ENCODE peak calls at places on chromosomes 4 and X, in six cellular contexts. Z, N, X, U, V and H are unnamed samples.

GRCh38 chr4:145814246-145814645 is 124.4 kb downstream of the ZNF827 start:
- DNase-seq in U (no peak), X (peak; percentile 12), V (no peak), Z (no peak), N (no peak), H (no peak)

GRCh38 chr4:116598980-116599789 is 486.2 kb downstream of the TRAM1L1 start:
- DNase-seq in U (no peak), V (no peak), X (no peak), N (no peak), Z (no peak), H (no peak)

GRCh38 chr4:38013461-38014366 is 53.5 kb downstream of the PTTG2 start:
- DNase-seq in Z (no peak), V (no peak), U (no peak), N (peak; percentile 36), X (peak; percentile 37), H (no peak)

GRCh38 chr4:17490575-17491059 is 21.3 kb downstream of the QDPR start:
- DNase-seq in X (no peak), Z (no peak), U (no peak), N (no peak), V (no peak), H (no peak)

GRCh38 chr4:132646186-132646585 is 502.9 kb upstream of the PCDH10 start:
- DNase-seq in V (no peak), U (no peak), X (no peak), N (no peak), Z (no peak), H (no peak)

GRCh38 chr4:15255537-15255936 is 172.3 kb upstream of the C1QTNF7 start:
- DNase-seq in U (no peak), X (no peak), V (no peak), N (no peak), Z (no peak), H (no peak)

GRCh38 chrX:70470850-70471289 is 26.2 kb downstream of the DLG3 start:
- DNase-seq in X (no peak), N (no peak), V (no peak), U (no peak), Z (no peak), H (no peak)

GRCh38 chr4:38889143-38889542 is 21.5 kb downstream of the FAM114A1 start:
- DNase-seq in N (no peak), X (peak; percentile 88), Z (no peak), V (no peak), U (no peak), H (no peak)

GRCh38 chr4:96473246-96473645 is 633.4 kb downstream of the PDHA2 start:
- DNase-seq in X (no peak), N (no peak), U (no peak), Z (no peak), V (no peak), H (no peak)

GRCh38 chr4:7704091-7704490 is 235.6 kb downstream of the AFAP1 start:
- DNase-seq in V (no peak), X (no peak), Z (no peak), N (no peak), U (no peak), H (no peak)

GRCh38 chr4:105831189-105831588 is 64.1 kb upstream of the NPNT start:
- DNase-seq in Z (no peak), N (no peak), V (no peak), X (no peak), U (no peak), H (no peak)

GRCh38 chrX:135086197-135086854 is 34.0 kb downstream of the ETDB start:
- DNase-seq in N (peak; percentile 43), U (peak; percentile 66), X (peak; percentile 78), V (peak; percentile 69), Z (peak; percentile 47), H (peak; percentile 23)

GRCh38 chrX:120021927-120022326 is 55.6 kb downstream of the RHOXF2B start:
- DNase-seq in V (no peak), N (no peak), Z (no peak), U (no peak), X (no peak), H (no peak)

GRCh38 chr4:8544741-8545438 is 35.3 kb upstream of the GPR78 start:
- DNase-seq in Z (no peak), X (no peak), N (no peak), U (no peak), V (no peak), H (no peak)

GRCh38 chrX:107374116-107374515 is 75.3 kb upstream of the FRMPD3 start:
- DNase-seq in U (no peak), Z (no peak), X (no peak), V (peak; percentile 48), N (no peak), H (no peak)

GRCh38 chr4:37989398-37990260 is 29.4 kb downstream of the PTTG2 start:
- DNase-seq in N (no peak), U (no peak), Z (no peak), X (no peak), V (no peak), H (no peak)

GRCh38 chrX:124506031-124506430 is 159.7 kb downstream of the SH2D1A start:
- DNase-seq in X (no peak), V (no peak), N (no peak), U (no peak), Z (no peak), H (no peak)

GRCh38 chr4:26377352-26378311 is 56.8 kb downstream of the RBPJ start:
- DNase-seq in Z (no peak), X (no peak), U (no peak), N (no peak), V (no peak), H (no peak)

GRCh38 chrX:20906571-20906970 is 467.6 kb upstream of the CNKSR2 start:
- DNase-seq in N (no peak), Z (no peak), V (no peak), X (peak; percentile 87), U (no peak), H (no peak)

GRCh38 chrX:150548684-150549083 is 19.7 kb upstream of the MTM1 start:
- DNase-seq in X (peak; percentile 65), U (no peak), V (no peak), N (peak; percentile 33), Z (no peak), H (no peak)

GRCh38 chrX:44651347-44651746 is 108.7 kb upstream of the FUNDC1 start:
- DNase-seq in X (no peak), V (peak; percentile 15), N (no peak), Z (no peak), U (no peak), H (no peak)

GRCh38 chrX:13123247-13123856 is 78.9 kb upstream of the FAM9C start:
- DNase-seq in U (no peak), Z (no peak), N (no peak), V (no peak), X (no peak), H (no peak)
- H3K27ac ChIP-seq in U (peak overlapping the region; percentile 46), Z (peak overlapping the region; percentile 94), N (peak overlapping the region; percentile 61), V (no peak overlapping the region), X (peak overlapping the region; percentile 58), H (peak overlapping the region; percentile 52)

GRCh38 chr4:70712150-70712549 is 9.6 kb upstream of the RUFY3 start:
- DNase-seq in Z (no peak), V (no peak), X (peak; percentile 41), N (no peak), U (no peak), H (no peak)

GRCh38 chr4:70715097-70715496 is 6.7 kb upstream of the RUFY3 start:
- DNase-seq in Z (no peak), U (no peak), N (no peak), X (peak; percentile 32), V (no peak), H (no peak)

GRCh38 chr4:70712604-70713452 is 8.9 kb upstream of the RUFY3 start:
- DNase-seq in X (no peak), N (no peak), Z (no peak), U (no peak), V (no peak), H (no peak)

GRCh38 chr4:70714488-70714887 is 7.3 kb upstream of the RUFY3 start:
- DNase-seq in U (no peak), N (no peak), Z (no peak), X (no peak), V (no peak), H (no peak)

GRCh38 chr4:70714061-70714468 is 7.7 kb upstream of the RUFY3 start:
- DNase-seq in U (no peak), N (peak; percentile 49), V (no peak), Z (no peak), X (peak; percentile 25), H (no peak)
- H3K4me3 ChIP-seq in U (no peak overlapping the region), N (no peak overlapping the region), V (no peak overlapping the region), Z (no peak overlapping the region), X (no peak overlapping the region), H (no peak overlapping the region)

GRCh38 chr4:118741456-118741855 is 56.3 kb downstream of the METTL14 start:
- DNase-seq in N (no peak), V (no peak), U (no peak), X (peak; percentile 59), Z (no peak), H (no peak)

GRCh38 chr4:118736867-118737266 is 51.7 kb downstream of the METTL14 start:
- DNase-seq in X (no peak), U (no peak), Z (no peak), V (no peak), N (no peak), H (no peak)

GRCh38 chr4:118738090-118738489 is 52.9 kb downstream of the METTL14 start:
- DNase-seq in Z (no peak), V (no peak), X (no peak), U (no peak), N (no peak), H (no peak)

GRCh38 chr4:118740869-118741268 is 55.7 kb downstream of the METTL14 start:
- DNase-seq in N (no peak), Z (peak; percentile 1), U (peak; percentile 10), X (peak; percentile 74), V (peak; percentile 42), H (no peak)

DNA sequence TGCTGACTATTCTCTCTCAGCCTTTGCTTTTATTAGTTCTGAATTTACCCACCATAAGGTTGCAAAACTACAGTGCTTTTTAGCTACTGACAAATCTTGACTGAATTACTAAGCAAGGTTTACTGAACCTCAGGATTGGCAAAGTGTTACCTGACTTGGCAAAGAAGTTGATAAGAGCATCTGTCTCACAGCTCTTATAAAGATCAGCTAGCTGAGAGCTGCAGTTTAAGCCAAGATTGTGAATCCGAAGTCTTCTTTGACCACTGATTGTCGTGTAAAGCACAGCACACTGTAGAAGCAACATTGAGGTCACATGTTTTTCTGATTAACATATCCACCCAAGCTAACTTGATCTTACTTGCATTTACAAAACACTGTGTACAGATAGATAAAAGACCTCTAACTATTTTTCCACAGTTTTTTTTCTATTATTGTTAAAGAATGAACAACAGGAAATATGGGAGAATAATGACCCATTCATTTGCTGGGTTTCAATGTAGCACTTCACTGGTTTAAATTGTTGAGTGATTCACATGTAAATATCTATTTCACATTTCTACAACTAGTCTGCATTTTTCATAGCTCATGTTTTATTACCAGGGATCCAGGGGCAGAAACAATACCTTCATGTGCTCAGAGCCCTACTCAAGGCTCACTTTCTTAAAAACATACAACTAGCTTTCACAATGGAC is 54.0 kb downstream of the METTL14 start:
- DNase-seq in Z (no peak), N (no peak), X (peak; percentile 31), U (no peak), V (no peak), H (no peak)
- H3K9me3 ChIP-seq in Z (no peaks in the 10 kb centered on the region), N (no peaks in the 10 kb centered on the region), X (no peaks in the 10 kb centered on the region), U (no peaks in the 10 kb centered on the region), V (no peaks in the 10 kb centered on the region), H (no peaks in the 10 kb centered on the region)

DNA sequence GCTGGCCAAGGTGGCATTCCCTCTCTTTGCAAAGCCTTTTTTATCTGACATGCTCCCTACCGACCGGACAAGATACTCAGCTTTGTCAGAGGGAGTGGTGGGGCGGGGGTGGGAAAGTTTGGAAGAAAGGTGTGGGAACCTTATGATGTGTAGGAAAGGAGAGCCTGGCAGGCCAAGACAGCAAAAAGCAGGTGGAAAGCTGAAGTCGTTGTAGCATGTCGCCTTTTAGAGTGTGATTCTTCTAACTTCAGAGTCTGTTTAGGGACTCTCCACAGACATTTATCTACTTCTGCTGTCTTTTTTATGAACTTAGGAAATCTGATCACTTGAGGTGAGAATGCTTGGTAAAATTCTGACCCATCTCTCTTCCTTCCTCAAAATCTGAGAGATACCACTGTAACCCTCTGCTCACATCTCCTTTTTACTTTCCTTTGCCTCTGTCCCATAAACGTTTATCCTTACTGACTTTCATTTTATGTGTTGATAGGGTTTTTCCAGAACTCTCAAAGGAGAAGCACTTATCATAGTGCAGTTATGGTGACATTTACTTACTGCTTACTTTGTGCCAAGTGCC is 8.2 kb upstream of the RUFY3 start:
- DNase-seq in U (no peak), N (no peak), X (no peak), Z (no peak), V (no peak), H (no peak)
- H3K27ac ChIP-seq in U (no peak overlapping the region), N (peak overlapping the region; percentile 59), X (no peak overlapping the region), Z (peak overlapping the region; percentile 7), V (no peak overlapping the region), H (no peak overlapping the region)